ENCODE peak calls at places on chromosome 17, in five cellular contexts. D is stimulated activated CD8-positive, alpha-beta memory T cell treated with anti-CD3 and anti-CD28 coated beads, Interleukin-4, amount 100 ng/mL, for 1 hour; T is psoas muscle; F is activated T-cell treated with anti-CD3 and anti-CD28 coated beads, Interleukin-2, amount 50 U/mL, for 24 hours; R is skeletal muscle cell. X is an unnamed sample.

GRCh38 chr17:5078106-5079028 is at the start of gene ZFP3:
- DNase-seq in D (peak; percentile 43), T (peak; percentile 92), F (peak; percentile 88), R (peak; percentile 55), X (peak; percentile 63)

GRCh38 chr17:46851029-46851741 is at the start of gene WNT9B:
- DNase-seq in D (no peak), T (no peak), F (no peak), R (no peak), X (no peak)

GRCh38 chr17:46929413-46929812 is 6.5 kb downstream of the GOSR2 start:
- DNase-seq in D (no peak), T (no peak), F (no peak), R (no peak), X (no peak)

GRCh38 chr17:78905111-78905510 is 2.1 kb upstream of the CEP295NL start:
- DNase-seq in D (no peak), T (no peak), F (no peak), R (no peak), X (no peak)

GRCh38 chr17:31391496-31391949 is at the start of gene RAB11FIP4:
- DNase-seq in D (no peak), T (no peak), F (peak; percentile 40), R (no peak), X (no peak)

GRCh38 chr17:8746501-8747236 is 2.0 kb upstream of the CCDC42 start:
- DNase-seq in D (no peak), T (no peak), F (no peak), R (no peak), X (no peak)

GRCh38 chr17:31564883-31565297 is 173.4 kb downstream of the RAB11FIP4 start:
- DNase-seq in D (no peak), T (no peak), F (no peak), R (no peak), X (peak; percentile 59)

GRCh38 chr17:79793924-79794304 is 3.0 kb downstream of the CBX8 start:
- DNase-seq in D (no peak), T (no peak), F (no peak), R (no peak), X (no peak)

GRCh38 chr17:68441064-68441770 is 16.1 kb downstream of the WIPI1 start:
- DNase-seq in D (no peak), T (no peak), F (no peak), R (no peak), X (no peak)

GRCh38 chr17:3033741-3034577 is 29.4 kb downstream of the OR1D5 start:
- DNase-seq in D (no peak), T (no peak), F (no peak), R (no peak), X (no peak)

GRCh38 chr17:75910699-75911098 is 6.0 kb upstream of the MRPL38 start:
- DNase-seq in D (no peak), T (no peak), F (no peak), R (no peak), X (no peak)

GRCh38 chr17:47423406-47424295 is 99.9 kb downstream of the EFCAB13 start:
- DNase-seq in D (no peak), T (peak; percentile 13), F (peak; percentile 32), R (no peak), X (no peak)

GRCh38 chr17:44310612-44311376 is 2.4 kb downstream of the RUNDC3A start:
- DNase-seq in D (no peak), T (no peak), F (no peak), R (no peak), X (no peak)

GRCh38 chr17:2388020-2388704 is 12.7 kb downstream of the MNT start:
- DNase-seq in D (no peak), T (no peak), F (no peak), R (no peak), X (no peak)

GRCh38 chr17:49616546-49617205 is 41.0 kb downstream of the NXPH3 start:
- DNase-seq in D (no peak), T (peak; percentile 79), F (no peak), R (peak; percentile 58), X (peak; percentile 87)

GRCh38 chr17:8981443-8981842 is 15.9 kb upstream of the PIK3R5 start:
- DNase-seq in D (no peak), T (no peak), F (no peak), R (no peak), X (no peak)

GRCh38 chr17:42548070-42548837 is 4.5 kb upstream of the HSD17B1 start:
- DNase-seq in D (no peak), T (no peak), F (peak; percentile 85), R (no peak), X (no peak)

GRCh38 chr17:80460286-80460881 is 16.0 kb downstream of the NPTX1 start:
- DNase-seq in D (no peak), T (no peak), F (no peak), R (no peak), X (no peak)

GRCh38 chr17:59505610-59506276 is 59.7 kb upstream of the DHX40 start:
- DNase-seq in D (no peak), T (no peak), F (no peak), R (no peak), X (no peak)

GRCh38 chr17:37710344-37710886 is 34.4 kb downstream of the HNF1B start:
- DNase-seq in D (no peak), T (no peak), F (no peak), R (no peak), X (no peak)

GRCh38 chr17:80861892-80862291 is 129.7 kb upstream of the CHMP6 start:
- DNase-seq in D (no peak), T (no peak), F (peak; percentile 66), R (no peak), X (no peak)

GRCh38 chr17:76593338-76593737 is 7.7 kb upstream of the ST6GALNAC2 start:
- DNase-seq in D (no peak), T (no peak), F (no peak), R (no peak), X (no peak)

GRCh38 chr17:72125742-72126141 is 4.9 kb downstream of the SOX9 start:
- DNase-seq in D (no peak), T (no peak), F (no peak), R (no peak), X (no peak)

GRCh38 chr17:542943-543342 is 171.7 kb downstream of the VPS53 start:
- DNase-seq in D (no peak), T (no peak), F (no peak), R (no peak), X (no peak)

GRCh38 chr17:40310882-40311391 is 2.0 kb downstream of the RARA start:
- DNase-seq in D (no peak), T (peak; percentile 27), F (no peak), R (no peak), X (no peak)

GRCh38 chr17:79836952-79837887 is 2.0 kb downstream of the CBX4 start:
- DNase-seq in D (no peak), T (peak; percentile 76), F (peak; percentile 66), R (no peak), X (no peak)

GRCh38 chr17:69348441-69348840 is 21.5 kb upstream of the ABCA5 start:
- DNase-seq in D (no peak), T (no peak), F (no peak), R (no peak), X (no peak)

GRCh38 chr17:40646791-40647548 is 648 bp downstream of the SMARCE1 start:
- DNase-seq in D (no peak), T (no peak), F (no peak), R (peak; percentile 4), X (no peak)

GRCh38 chr17:41974658-41975057 is 8.1 kb downstream of the CNP start:
- DNase-seq in D (no peak), T (no peak), F (no peak), R (no peak), X (no peak)

GRCh38 chr17:31297090-31297489 is at the start of gene OMG:
- DNase-seq in D (no peak), T (no peak), F (no peak), R (no peak), X (no peak)